ENCODE peak calls at places on chromosomes 4 and X, in nine cellular contexts. X, O, Y, Q, C, F, D, N and W are unnamed samples.

GRCh38 chrX:154098551-154098950 is 1.0 kb upstream of the MECP2 start:
- DNase-seq in O (no peak), N (no peak), F (no peak), C (no peak), Y (no peak), Q (no peak), D (no peak), X (no peak), W (no peak)

GRCh38 chrX:67721321-67721720 is 177.5 kb downstream of the AR start:
- DNase-seq in Q (no peak), N (no peak), O (no peak), C (no peak), D (no peak), Y (no peak), F (no peak), X (no peak), W (no peak)

GRCh38 chr4:78058591-78059523 is 1.7 kb downstream of the FRAS1 start:
- DNase-seq in F (no peak), Q (peak; percentile 39), O (no peak), X (peak; percentile 24), C (peak; percentile 74), D (peak; percentile 74), Y (no peak), N (no peak), W (peak; percentile 25)

GRCh38 chrX:47218920-47219815 is 687 bp downstream of the CDK16 start:
- DNase-seq in F (no peak), O (peak; percentile 75), D (peak; percentile 50), N (peak; percentile 42), C (peak; percentile 19), Y (no peak), X (peak; percentile 38), Q (peak; percentile 41), W (no peak)

GRCh38 chr4:86359944-86360478 is at the start of gene MAPK10:
- DNase-seq in X (peak; percentile 51), C (no peak), Q (no peak), Y (peak; percentile 88), F (peak; percentile 68), O (peak; percentile 72), D (peak; percentile 69), N (no peak), W (peak; percentile 59)

GRCh38 chr4:74206088-74206826 is 48.3 kb downstream of the MTHFD2L start:
- DNase-seq in X (no peak), F (no peak), D (peak; percentile 66), O (no peak), C (no peak), Y (peak; percentile 55), N (no peak), Q (peak; percentile 10), W (no peak)

GRCh38 chr4:113682730-113683129 is 78.8 kb downstream of the CAMK2D start:
- DNase-seq in F (no peak), N (no peak), X (no peak), D (peak; percentile 64), O (no peak), Q (no peak), C (no peak), Y (peak; percentile 90), W (peak; percentile 80)

GRCh38 chrX:721354-721753 is 90.8 kb downstream of the SHOX start:
- DNase-seq in X (no peak), Q (no peak), C (no peak), O (no peak), N (no peak), D (no peak), F (no peak), Y (no peak), W (no peak)

GRCh38 chr4:2805712-2806391 is 13.0 kb downstream of the SH3BP2 start:
- DNase-seq in F (no peak), D (no peak), C (peak; percentile 94), N (no peak), O (peak; percentile 91), X (peak; percentile 80), Q (no peak), Y (no peak), W (no peak)

GRCh38 chrX:39017716-39018115 is 216.5 kb downstream of the MID1IP1 start:
- DNase-seq in F (no peak), X (no peak), Y (no peak), D (no peak), Q (no peak), C (no peak), O (no peak), N (no peak), W (no peak)

GRCh38 chr4:78787392-78788004 is 11.3 kb downstream of the BMP2K start:
- DNase-seq in Q (no peak), C (no peak), D (no peak), O (no peak), X (no peak), N (no peak), Y (no peak), F (no peak), W (no peak)

GRCh38 chr4:57403591-57403990 is 293.4 kb upstream of the IGFBP7 start:
- DNase-seq in C (no peak), N (no peak), O (no peak), X (no peak), D (no peak), Q (no peak), Y (no peak), F (no peak), W (no peak)

GRCh38 chrX:45771560-45772340 is 571.1 kb upstream of the DIPK2B start:
- DNase-seq in O (peak; percentile 77), C (peak; percentile 78), Q (peak; percentile 32), F (no peak), X (peak; percentile 25), N (no peak), D (peak; percentile 71), Y (peak; percentile 80), W (peak; percentile 64)

GRCh38 chr4:108492816-108493595 is 127.4 kb upstream of the RPL34 start:
- DNase-seq in D (peak; percentile 11), N (peak; percentile 33), F (peak; percentile 64), X (no peak), O (no peak), C (no peak), Y (peak; percentile 11), Q (peak; percentile 36), W (peak; percentile 11)

GRCh38 chr4:85780664-85781063 is 305.7 kb downstream of the ARHGAP24 start:
- DNase-seq in C (no peak), Y (no peak), F (no peak), D (peak; percentile 30), Q (no peak), N (no peak), O (no peak), X (no peak), W (no peak)

GRCh38 chr4:165464338-165464737 is 85.5 kb downstream of the CPE start:
- DNase-seq in O (no peak), D (no peak), Q (no peak), C (no peak), N (no peak), Y (no peak), F (no peak), X (no peak), W (no peak)

GRCh38 chr4:177235026-177235425 is 74.6 kb upstream of the NEIL3 start:
- DNase-seq in Y (peak; percentile 82), C (no peak), Q (peak; percentile 13), N (no peak), D (peak; percentile 33), X (no peak), O (no peak), F (no peak), W (peak; percentile 59)